ENCODE peak calls at places on chromosome 20, in nine cellular contexts. U is body of pancreas; F is endothelial cell; P is glutamatergic neuron; Z is AG10803; X is activated CD8-positive, alpha-beta T cell treated with anti-CD3 and anti-CD28 coated beads for 36 hours; N is pancreas; I is fibroblast of pulmonary artery; L is astrocyte of the spinal cord. A is an unnamed sample.

GRCh38 chr20:10672579-10673127 is 1.1 kb downstream of the JAG1 start:
- DNase-seq in Z (peak; percentile 39), F (peak; percentile 39), U (peak; percentile 70), I (peak; percentile 57), N (peak; percentile 71), L (peak; percentile 69), X (peak; percentile 77), P (peak; percentile 68), A (peak; percentile 75)

GRCh38 chr20:61655591-61655990 is 403.5 kb downstream of the CDH4 start:
- DNase-seq in Z (no peak), N (no peak), X (no peak), F (no peak), I (no peak), U (no peak), P (no peak), L (no peak), A (no peak)

GRCh38 chr20:36153754-36154695 is 515 bp upstream of the EPB41L1 start:
- DNase-seq in P (peak; percentile 91), F (peak; percentile 63), N (peak; percentile 92), Z (peak; percentile 64), L (peak; percentile 58), I (peak; percentile 61), U (peak; percentile 90), X (peak; percentile 57), A (peak; percentile 52)

GRCh38 chr20:50438986-50439407 is 71.2 kb upstream of the PTPN1 start:
- DNase-seq in F (no peak), L (peak; percentile 69), I (no peak), P (no peak), X (no peak), Z (peak; percentile 47), U (no peak), N (no peak), A (peak; percentile 61)

GRCh38 chr20:22861990-22862389 is 173.1 kb upstream of the SSTR4 start:
- DNase-seq in L (no peak), F (peak; percentile 36), N (no peak), U (peak; percentile 6), Z (no peak), P (no peak), I (peak; percentile 15), X (no peak), A (no peak)

GRCh38 chr20:58473818-58474425 is 41.3 kb downstream of the APCDD1L start:
- DNase-seq in L (no peak), P (no peak), N (no peak), X (no peak), F (no peak), U (no peak), I (no peak), Z (no peak), A (no peak)

GRCh38 chr20:16661738-16662137 is 68.1 kb upstream of the SNRPB2 start:
- DNase-seq in I (no peak), F (no peak), P (no peak), U (no peak), X (no peak), L (no peak), N (no peak), Z (peak; percentile 2), A (no peak)

GRCh38 chr20:49552007-49552406 is 15.9 kb downstream of the PTGIS start:
- DNase-seq in U (no peak), P (no peak), X (no peak), Z (no peak), F (no peak), I (no peak), L (no peak), N (no peak), A (no peak)

DNA sequence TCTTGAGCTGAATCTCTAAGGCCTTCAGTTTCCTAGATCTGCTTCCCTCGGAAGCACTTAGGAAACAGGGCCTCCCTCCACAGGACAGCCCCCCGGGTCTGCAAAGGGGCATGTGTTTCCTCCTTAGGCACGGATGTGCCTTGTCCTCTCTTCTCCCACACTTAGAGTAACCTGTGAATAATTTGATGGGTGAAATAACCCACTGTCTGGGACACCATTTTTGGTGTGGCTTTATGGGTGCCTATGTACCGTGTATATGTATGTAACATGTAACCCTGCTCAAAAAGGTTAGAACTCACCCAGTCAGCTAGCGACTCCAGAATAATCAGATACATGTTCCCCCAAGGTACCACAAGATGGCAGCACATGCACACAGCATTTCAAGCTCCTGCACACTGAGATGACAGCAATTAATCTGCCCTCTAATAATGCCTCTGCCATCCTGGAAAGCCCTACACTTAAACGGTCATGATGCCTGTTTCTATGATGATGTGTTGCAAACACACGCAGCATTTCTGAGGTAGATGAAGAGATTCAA is 212.0 kb upstream of the PROKR2 start:
- DNase-seq in U (peak; percentile 86), X (peak; percentile 85), I (peak; percentile 95), L (peak; percentile 78), P (peak; percentile 62), N (peak; percentile 51), F (peak; percentile 69), Z (peak; percentile 84), A (peak; percentile 90)
- TF ChIP-seq CTCF in U (peak; percentile 74), X (peak; percentile 72), I (peak; percentile 87), L (peak; percentile 82), P (peak; percentile 76), N (peak; percentile 65), F (peak; percentile 61), Z (peak; percentile 95), A (peak; percentile 93)

GRCh38 chr20:47377122-47377722 is 20.7 kb upstream of the ZMYND8 start:
- DNase-seq in X (no peak), I (no peak), F (no peak), L (no peak), U (no peak), P (no peak), Z (no peak), N (no peak), A (no peak)

GRCh38 chr20:47380481-47380880 is 24.0 kb upstream of the ZMYND8 start:
- DNase-seq in N (no peak), F (no peak), X (peak; percentile 60), P (no peak), L (no peak), U (peak; percentile 39), Z (no peak), I (peak; percentile 57), A (no peak)

GRCh38 chr20:47379433-47380150 is 23.1 kb upstream of the ZMYND8 start:
- DNase-seq in L (peak; percentile 73), Z (peak; percentile 54), I (peak; percentile 97), P (no peak), F (no peak), N (no peak), U (no peak), X (no peak), A (peak; percentile 87)

DNA sequence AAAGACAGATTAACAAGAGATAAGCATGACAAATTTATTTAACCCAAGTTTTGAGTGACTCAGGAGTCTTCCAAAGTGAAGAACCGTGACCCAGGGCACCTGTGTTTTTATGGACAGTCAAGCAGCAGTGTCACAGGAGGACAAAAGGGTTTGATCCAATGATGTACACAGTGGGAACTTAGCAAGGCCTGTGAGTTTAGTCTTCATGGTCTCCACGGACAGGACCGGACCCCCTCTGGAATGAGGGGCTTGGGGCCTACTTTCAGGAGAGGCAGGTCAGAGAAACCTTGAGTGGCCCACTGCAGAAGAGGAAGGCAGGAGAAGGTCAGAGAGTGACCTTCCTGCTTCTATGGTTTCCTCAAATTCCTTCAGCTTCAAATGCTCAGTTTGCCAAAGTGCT is 26.2 kb upstream of the ZMYND8 start:
- DNase-seq in N (no peak), L (no peak), P (no peak), U (no peak), X (peak; percentile 24), I (no peak), F (no peak), Z (no peak), A (no peak)
- TF ChIP-seq CTCF in N (no peak), L (no peak), P (no peak), U (no peak), X (no peak), I (no peak), F (no peak), Z (no peak), A (no peak)

GRCh38 chr20:33933469-33933909 is 60.2 kb upstream of the RALY start:
- DNase-seq in Z (peak; percentile 76), F (peak; percentile 55), U (peak; percentile 80), I (peak; percentile 77), X (peak; percentile 78), N (peak; percentile 65), P (peak; percentile 38), L (peak; percentile 27), A (peak; percentile 72)

GRCh38 chr20:33925867-33926266 is 67.8 kb upstream of the RALY start:
- DNase-seq in X (no peak), U (no peak), I (no peak), N (no peak), P (no peak), Z (peak; percentile 35), F (no peak), L (peak; percentile 16), A (no peak)

GRCh38 chr20:33926425-33926824 is 67.3 kb upstream of the RALY start:
- DNase-seq in P (no peak), N (no peak), U (no peak), Z (no peak), I (no peak), X (no peak), F (no peak), L (no peak), A (no peak)

GRCh38 chr20:33927703-33928102 is 66.0 kb upstream of the RALY start:
- DNase-seq in F (no peak), P (no peak), L (no peak), U (no peak), Z (no peak), I (no peak), X (no peak), N (no peak), A (peak; percentile 19)

GRCh38 chr20:33929917-33930316 is 63.8 kb upstream of the RALY start:
- DNase-seq in I (no peak), F (no peak), N (no peak), X (no peak), U (no peak), P (no peak), Z (no peak), L (no peak), A (no peak)
- TF ChIP-seq CTCF in I (no peak), F (no peak), N (no peak), X (no peak), U (no peak), P (no peak), Z (peak; percentile 4), L (no peak), A (no peak)

DNA sequence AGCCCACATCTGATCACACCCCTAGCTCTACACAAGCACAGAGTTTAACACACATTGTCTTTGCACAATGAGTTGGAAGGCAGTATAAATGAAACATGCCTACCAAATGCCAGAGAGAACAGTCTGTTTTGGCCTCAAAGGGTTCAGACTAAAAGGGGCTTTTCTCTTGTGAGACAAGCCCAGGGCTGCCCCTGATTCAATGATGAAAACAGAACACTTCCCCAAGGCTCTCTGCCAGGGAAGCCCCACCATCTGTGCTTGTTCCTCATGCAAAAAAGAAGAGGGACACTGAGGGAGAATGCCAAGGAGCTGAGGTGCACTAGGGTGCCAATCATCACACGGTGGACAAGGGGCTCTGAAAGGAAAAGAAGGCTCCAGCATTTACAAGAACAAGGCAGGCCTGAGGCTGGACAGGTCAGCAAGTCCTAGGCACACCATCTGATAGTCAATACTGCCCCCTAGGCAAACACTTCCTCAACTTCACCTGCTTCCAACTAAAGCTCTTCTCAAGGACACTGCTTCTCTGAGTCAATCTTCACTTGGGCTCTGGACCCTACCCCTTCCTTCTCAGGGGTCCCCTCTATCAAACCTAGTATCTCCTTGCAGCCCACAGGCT is 37.5 kb upstream of the SLC4A11 start:
- DNase-seq in L (no peak), X (peak; percentile 16), Z (peak; percentile 9), U (peak; percentile 24), F (peak; percentile 6), N (no peak), P (no peak), I (peak; percentile 54), A (peak; percentile 40)
- TF ChIP-seq CTCF in L (peak; percentile 27), X (no peak), Z (peak; percentile 20), U (no peak), F (no peak), N (no peak), P (no peak), I (peak; percentile 40), A (peak; percentile 45)